ENCODE peak calls at places on chromosome 22, in five cellular contexts. One of them, this sample, is unnamed.
A peak's percentile ranks its signal among the peaks of the same experiment; 100 is the strongest.

GRCh38 chr22:29700949-29701927 is 18.6 kb upstream of the CABP7 start:
- DNase-seq in AG09319: no peak
- DNase-seq in activated T-cell treated with anti-CD3 and anti-CD28 coated beads for 24 hours: no peak
- DNase-seq in retina: no peak
- DNase-seq in tibial nerve: no peak
- DNase-seq in this sample: no peak

GRCh38 chr22:44671742-44672141 is 30.3 kb upstream of the PRR5 start:
- DNase-seq in AG09319: no peak
- DNase-seq in activated T-cell treated with anti-CD3 and anti-CD28 coated beads for 24 hours: no peak
- DNase-seq in retina: no peak
- DNase-seq in tibial nerve: no peak
- DNase-seq in this sample: no peak

GRCh38 chr22:46737976-46738641 is at the start of gene CERK:
- DNase-seq in AG09319: no peak
- DNase-seq in activated T-cell treated with anti-CD3 and anti-CD28 coated beads for 24 hours: peak; percentile 36
- DNase-seq in retina: peak; percentile 68
- DNase-seq in tibial nerve: peak; percentile 57
- DNase-seq in this sample: no peak

GRCh38 chr22:32717337-32718240 is 83.9 kb upstream of the TIMP3 start:
- DNase-seq in AG09319: no peak
- DNase-seq in activated T-cell treated with anti-CD3 and anti-CD28 coated beads for 24 hours: no peak
- DNase-seq in retina: peak; percentile 72
- DNase-seq in tibial nerve: no peak
- DNase-seq in this sample: no peak

GRCh38 chr22:49977578-49977977 is 17.0 kb downstream of the PIM3 start:
- DNase-seq in AG09319: no peak
- DNase-seq in activated T-cell treated with anti-CD3 and anti-CD28 coated beads for 24 hours: no peak
- DNase-seq in retina: no peak
- DNase-seq in tibial nerve: no peak
- DNase-seq in this sample: no peak

GRCh38 chr22:24165673-24166072 is 15.6 kb upstream of the SUSD2 start:
- DNase-seq in AG09319: no peak
- DNase-seq in activated T-cell treated with anti-CD3 and anti-CD28 coated beads for 24 hours: no peak
- DNase-seq in retina: no peak
- DNase-seq in tibial nerve: no peak
- DNase-seq in this sample: no peak

GRCh38 chr22:25134028-25134427 is 65.6 kb upstream of the CRYBB3 start:
- DNase-seq in AG09319: no peak
- DNase-seq in activated T-cell treated with anti-CD3 and anti-CD28 coated beads for 24 hours: no peak
- DNase-seq in retina: no peak
- DNase-seq in tibial nerve: no peak
- DNase-seq in this sample: no peak

GRCh38 chr22:33013051-33013450 is 45.1 kb downstream of the SYN3 start:
- DNase-seq in AG09319: no peak
- DNase-seq in activated T-cell treated with anti-CD3 and anti-CD28 coated beads for 24 hours: no peak
- DNase-seq in retina: no peak
- DNase-seq in tibial nerve: no peak
- DNase-seq in this sample: no peak

GRCh38 chr22:36220457-36220921 is 18.8 kb downstream of the APOL2 start:
- DNase-seq in AG09319: no peak
- DNase-seq in activated T-cell treated with anti-CD3 and anti-CD28 coated beads for 24 hours: no peak
- DNase-seq in retina: peak; percentile 27
- DNase-seq in tibial nerve: peak; percentile 55
- DNase-seq in this sample: no peak

GRCh38 chr22:23781533-23781932 is 5.2 kb upstream of the SMARCB1 start:
- DNase-seq in AG09319: peak; percentile 41
- DNase-seq in activated T-cell treated with anti-CD3 and anti-CD28 coated beads for 24 hours: no peak
- DNase-seq in retina: no peak
- DNase-seq in tibial nerve: no peak
- DNase-seq in this sample: no peak

GRCh38 chr22:19766506-19767426 is 6.2 kb downstream of the TBX1 start:
- DNase-seq in AG09319: no peak
- DNase-seq in activated T-cell treated with anti-CD3 and anti-CD28 coated beads for 24 hours: no peak
- DNase-seq in retina: peak; percentile 59
- DNase-seq in tibial nerve: peak; percentile 22
- DNase-seq in this sample: no peak

GRCh38 chr22:49648053-49648452 is 179.6 kb downstream of the BRD1 start:
- DNase-seq in AG09319: no peak
- DNase-seq in activated T-cell treated with anti-CD3 and anti-CD28 coated beads for 24 hours: no peak
- DNase-seq in retina: no peak
- DNase-seq in tibial nerve: no peak
- DNase-seq in this sample: no peak

GRCh38 chr22:37985751-37986281 is 1.5 kb upstream of the SOX10 start:
- DNase-seq in AG09319: no peak
- DNase-seq in activated T-cell treated with anti-CD3 and anti-CD28 coated beads for 24 hours: no peak
- DNase-seq in retina: no peak
- DNase-seq in tibial nerve: no peak
- DNase-seq in this sample: no peak

GRCh38 chr22:22528780-22529179 is 8.7 kb upstream of the ZNF280A start:
- DNase-seq in AG09319: no peak
- DNase-seq in activated T-cell treated with anti-CD3 and anti-CD28 coated beads for 24 hours: no peak
- DNase-seq in retina: no peak
- DNase-seq in tibial nerve: no peak
- DNase-seq in this sample: no peak

GRCh38 chr22:36584666-36585065 is 55.7 kb upstream of the EIF3D start:
- DNase-seq in AG09319: no peak
- DNase-seq in activated T-cell treated with anti-CD3 and anti-CD28 coated beads for 24 hours: no peak
- DNase-seq in retina: no peak
- DNase-seq in tibial nerve: no peak
- DNase-seq in this sample: no peak

GRCh38 chr22:48629631-48630443 is 1197.8 kb downstream of the BRD1 start:
- DNase-seq in AG09319: no peak
- DNase-seq in activated T-cell treated with anti-CD3 and anti-CD28 coated beads for 24 hours: no peak
- DNase-seq in retina: no peak
- DNase-seq in tibial nerve: no peak
- DNase-seq in this sample: no peak

GRCh38 chr22:39714321-39714720 is 143.8 kb downstream of the CACNA1I start:
- DNase-seq in AG09319: no peak
- DNase-seq in activated T-cell treated with anti-CD3 and anti-CD28 coated beads for 24 hours: no peak
- DNase-seq in retina: no peak
- DNase-seq in tibial nerve: no peak
- DNase-seq in this sample: no peak

GRCh38 chr22:46803031-46803880 is 40.8 kb downstream of the TBC1D22A start:
- DNase-seq in AG09319: no peak
- DNase-seq in activated T-cell treated with anti-CD3 and anti-CD28 coated beads for 24 hours: peak; percentile 50
- DNase-seq in retina: peak; percentile 65
- DNase-seq in tibial nerve: no peak
- DNase-seq in this sample: no peak

GRCh38 chr22:27754888-27755480 is 46.6 kb downstream of the MN1 start:
- DNase-seq in AG09319: no peak
- DNase-seq in activated T-cell treated with anti-CD3 and anti-CD28 coated beads for 24 hours: no peak
- DNase-seq in retina: no peak
- DNase-seq in tibial nerve: no peak
- DNase-seq in this sample: no peak

GRCh38 chr22:43919106-43919965 is 4.3 kb upstream of the PNPLA3 start:
- DNase-seq in AG09319: no peak
- DNase-seq in activated T-cell treated with anti-CD3 and anti-CD28 coated beads for 24 hours: no peak
- DNase-seq in retina: no peak
- DNase-seq in tibial nerve: no peak
- DNase-seq in this sample: no peak

GRCh38 chr22:23519442-23520177 is 60.5 kb downstream of the IGLL1 start:
- DNase-seq in AG09319: no peak
- DNase-seq in activated T-cell treated with anti-CD3 and anti-CD28 coated beads for 24 hours: no peak
- DNase-seq in retina: no peak
- DNase-seq in tibial nerve: no peak
- DNase-seq in this sample: no peak

GRCh38 chr22:44023404-44024287 is 456 bp upstream of the PARVB start:
- DNase-seq in AG09319: no peak
- DNase-seq in activated T-cell treated with anti-CD3 and anti-CD28 coated beads for 24 hours: peak; percentile 20
- DNase-seq in retina: peak; percentile 79
- DNase-seq in tibial nerve: no peak
- DNase-seq in this sample: no peak

GRCh38 chr22:43566021-43566420 is 154.2 kb downstream of the MPPED1 start:
- DNase-seq in AG09319: no peak
- DNase-seq in activated T-cell treated with anti-CD3 and anti-CD28 coated beads for 24 hours: no peak
- DNase-seq in retina: no peak
- DNase-seq in tibial nerve: no peak
- DNase-seq in this sample: no peak

GRCh38 chr22:42991010-42991651 is 23.8 kb downstream of the PACSIN2 start:
- DNase-seq in AG09319: no peak
- DNase-seq in activated T-cell treated with anti-CD3 and anti-CD28 coated beads for 24 hours: no peak
- DNase-seq in retina: no peak
- DNase-seq in tibial nerve: no peak
- DNase-seq in this sample: no peak

GRCh38 chr22:38069372-38070249 is 12.4 kb downstream of the PICK1 start:
- DNase-seq in AG09319: peak; percentile 61
- DNase-seq in activated T-cell treated with anti-CD3 and anti-CD28 coated beads for 24 hours: no peak
- DNase-seq in retina: peak; percentile 65
- DNase-seq in tibial nerve: no peak
- DNase-seq in this sample: peak; percentile 49

GRCh38 chr22:37254867-37255233 is 10.8 kb upstream of the RAC2 start:
- DNase-seq in AG09319: no peak
- DNase-seq in activated T-cell treated with anti-CD3 and anti-CD28 coated beads for 24 hours: no peak
- DNase-seq in retina: no peak
- DNase-seq in tibial nerve: no peak
- DNase-seq in this sample: no peak

GRCh38 chr22:46092646-46093410 is 57.5 kb upstream of the PPARA start:
- DNase-seq in AG09319: no peak
- DNase-seq in activated T-cell treated with anti-CD3 and anti-CD28 coated beads for 24 hours: no peak
- DNase-seq in retina: no peak
- DNase-seq in tibial nerve: no peak
- DNase-seq in this sample: no peak

GRCh38 chr22:50198624-50199017 is 2.2 kb upstream of the SELENOO start:
- DNase-seq in AG09319: no peak
- DNase-seq in activated T-cell treated with anti-CD3 and anti-CD28 coated beads for 24 hours: no peak
- DNase-seq in retina: no peak
- DNase-seq in tibial nerve: no peak
- DNase-seq in this sample: no peak

This sample was measured in smooth muscle cell of the brain vasculature.